ENCODE peak calls at places on chromosomes 12 and 14, in six cellular contexts. T is H9, C is neuronal stem cell, O is IMR-90, W is mesendoderm, Z is H1. A is an unnamed sample.
A peak's percentile ranks its signal among the peaks of the same experiment; 100 is the strongest.

GRCh38 chr14:84064756-84065155 is 1465.2 kb upstream of the FLRT2 start:
- DNase-seq in T (no peak), C (no peak), O (no peak), W (no peak), Z (no peak), A (no peak)

GRCh38 chr12:70661762-70662161 is 24.5 kb upstream of the PTPRB start:
- DNase-seq in T (no peak), C (no peak), O (peak; percentile 82), W (peak; percentile 48), Z (no peak), A (peak; percentile 56)

GRCh38 chr14:23569443-23570151 is 2.0 kb upstream of the AP1G2 start:
- DNase-seq in T (peak; percentile 81), C (no peak), O (no peak), W (peak; percentile 90), Z (no peak), A (no peak)

GRCh38 chr14:89435527-89436273 is 18.7 kb upstream of the FOXN3 start:
- DNase-seq in T (no peak), C (no peak), O (no peak), W (no peak), Z (no peak), A (no peak)

GRCh38 chr14:89188492-89188891 is 228.5 kb downstream of the FOXN3 start:
- DNase-seq in T (no peak), C (no peak), O (no peak), W (no peak), Z (no peak), A (no peak)

GRCh38 chr14:51504626-51505025 is 147.1 kb upstream of the FRMD6 start:
- DNase-seq in T (no peak), C (no peak), O (no peak), W (no peak), Z (no peak), A (no peak)

GRCh38 chr12:51826881-51827280 is 21.6 kb downstream of the FIGNL2 start:
- DNase-seq in T (no peak), C (no peak), O (no peak), W (no peak), Z (no peak), A (no peak)

GRCh38 chr14:29897181-29897580 is 30.5 kb downstream of the PRKD1 start:
- DNase-seq in T (no peak), C (no peak), O (no peak), W (no peak), Z (no peak), A (no peak)

GRCh38 chr12:130053641-130054040 is 108.6 kb upstream of the FZD10 start:
- DNase-seq in T (peak; percentile 67), C (peak; percentile 33), O (no peak), W (peak; percentile 46), Z (no peak), A (no peak)

GRCh38 chr12:1811948-1812291 is 8.4 kb upstream of the LRTM2 start:
- DNase-seq in T (no peak), C (no peak), O (no peak), W (no peak), Z (no peak), A (no peak)

GRCh38 chr12:10364839-10365681 is 24.8 kb downstream of the KLRK1 start:
- DNase-seq in T (peak; percentile 79), C (peak; percentile 21), O (peak; percentile 84), W (peak; percentile 93), Z (no peak), A (peak; percentile 94)

GRCh38 chr14:38972511-38972910 is 130.5 kb downstream of the SEC23A start:
- DNase-seq in T (no peak), C (no peak), O (no peak), W (no peak), Z (no peak), A (no peak)

GRCh38 chr12:38316391-38317129 is at the start of gene ALG10B:
- DNase-seq in T (peak; percentile 93), C (peak; percentile 93), O (peak; percentile 96), W (peak; percentile 97), Z (peak; percentile 81), A (peak; percentile 97)

GRCh38 chr12:120106151-120106550 is 10.4 kb downstream of the RAB35 start:
- DNase-seq in T (no peak), C (no peak), O (no peak), W (no peak), Z (no peak), A (no peak)

GRCh38 chr12:57139796-57140649 is 7.4 kb downstream of the LRP1-AS start:
- DNase-seq in T (no peak), C (no peak), O (peak; percentile 69), W (no peak), Z (no peak), A (no peak)

GRCh38 chr14:99522457-99522891 is 41.3 kb downstream of the CCNK start:
- DNase-seq in T (no peak), C (no peak), O (peak; percentile 78), W (peak; percentile 47), Z (no peak), A (peak; percentile 81)

GRCh38 chr14:104680806-104681688 is 8.4 kb upstream of the INF2 start:
- DNase-seq in T (no peak), C (no peak), O (peak; percentile 85), W (peak; percentile 59), Z (no peak), A (peak; percentile 91)

GRCh38 chr12:3152013-3152412 is 74.8 kb downstream of the TSPAN9 start:
- DNase-seq in T (peak; percentile 76), C (no peak), O (no peak), W (peak; percentile 92), Z (no peak), A (peak; percentile 42)

GRCh38 chr14:50599700-50600444 is 39.9 kb downstream of the ATL1 start:
- DNase-seq in T (no peak), C (peak; percentile 20), O (peak; percentile 60), W (peak; percentile 60), Z (no peak), A (peak; percentile 64)

GRCh38 chr12:15188136-15188535 is 33.1 kb downstream of the RERG start:
- DNase-seq in T (no peak), C (no peak), O (no peak), W (no peak), Z (no peak), A (no peak)

GRCh38 chr14:95774265-95775160 is 60.6 kb upstream of the TCL1A start:
- DNase-seq in T (peak; percentile 66), C (peak; percentile 57), O (peak; percentile 44), W (peak; percentile 73), Z (no peak), A (peak; percentile 9)

GRCh38 chr12:27733052-27733656 is 22.5 kb downstream of the MRPS35 start:
- DNase-seq in T (no peak), C (no peak), O (peak; percentile 52), W (peak; percentile 13), Z (no peak), A (peak; percentile 37)

GRCh38 chr14:91372680-91373495 is 44.7 kb downstream of the CCDC88C start:
- DNase-seq in T (no peak), C (no peak), O (no peak), W (no peak), Z (no peak), A (no peak)

GRCh38 chr12:75404231-75404630 is 13.3 kb downstream of the GLIPR1L2 start:
- DNase-seq in T (no peak), C (no peak), O (no peak), W (no peak), Z (no peak), A (no peak)

GRCh38 chr12:92702754-92703679 is at the start of gene PLEKHG7:
- DNase-seq in T (no peak), C (no peak), O (no peak), W (no peak), Z (no peak), A (no peak)

GRCh38 chr12:34591966-34592365 is 569.7 kb downstream of the ALG10 start:
- DNase-seq in T (no peak), C (no peak), O (no peak), W (no peak), Z (no peak), A (no peak)

GRCh38 chr12:97713217-97713616 is 250.6 kb downstream of the RMST start:
- DNase-seq in T (no peak), C (no peak), O (no peak), W (no peak), Z (no peak), A (no peak)

GRCh38 chr12:97711392-97711791 is 248.8 kb downstream of the RMST start:
- DNase-seq in T (no peak), C (no peak), O (no peak), W (no peak), Z (no peak), A (no peak)

GRCh38 chr12:97716356-97716755 is 253.8 kb downstream of the RMST start:
- DNase-seq in T (peak; percentile 40), C (peak; percentile 6), O (no peak), W (peak; percentile 62), Z (peak; percentile 13), A (peak; percentile 6)

DNA sequence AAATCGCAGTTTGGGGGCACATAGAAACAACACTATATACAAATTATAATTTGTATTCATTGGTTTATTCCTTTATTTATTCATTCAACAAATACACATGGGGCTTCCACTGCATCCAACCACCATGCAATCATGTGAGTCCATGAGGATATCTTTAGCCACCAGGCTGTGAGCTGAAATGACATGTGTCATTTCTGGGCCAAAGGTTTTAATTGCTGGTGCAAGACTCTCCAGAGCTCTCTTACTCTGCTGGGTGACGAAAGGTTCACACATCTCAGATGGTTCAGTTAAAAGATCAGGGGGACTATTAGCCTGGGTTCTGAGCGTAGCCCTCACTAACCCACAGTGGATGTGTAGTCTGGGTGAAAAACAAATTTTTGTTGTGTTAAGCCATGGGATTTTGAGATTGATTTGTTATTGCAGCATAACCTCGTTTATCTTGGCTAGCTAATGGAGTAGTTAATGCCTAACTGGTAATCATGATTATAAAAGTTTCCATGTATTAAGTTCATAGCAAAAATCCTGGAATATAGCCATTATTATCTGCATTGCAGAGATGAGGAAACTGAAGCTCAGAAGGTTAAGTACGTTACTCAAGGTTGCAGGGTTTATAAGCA is 251.5 kb downstream of the RMST start:
- DNase-seq in T (no peak), C (no peak), O (no peak), W (no peak), Z (no peak), A (no peak)
- H3K4me2 ChIP-seq in T (no peak overlapping the region), C (no peak overlapping the region), O (no peak overlapping the region), W (no peak overlapping the region), Z (no peak overlapping the region), A (no peak overlapping the region)

DNA sequence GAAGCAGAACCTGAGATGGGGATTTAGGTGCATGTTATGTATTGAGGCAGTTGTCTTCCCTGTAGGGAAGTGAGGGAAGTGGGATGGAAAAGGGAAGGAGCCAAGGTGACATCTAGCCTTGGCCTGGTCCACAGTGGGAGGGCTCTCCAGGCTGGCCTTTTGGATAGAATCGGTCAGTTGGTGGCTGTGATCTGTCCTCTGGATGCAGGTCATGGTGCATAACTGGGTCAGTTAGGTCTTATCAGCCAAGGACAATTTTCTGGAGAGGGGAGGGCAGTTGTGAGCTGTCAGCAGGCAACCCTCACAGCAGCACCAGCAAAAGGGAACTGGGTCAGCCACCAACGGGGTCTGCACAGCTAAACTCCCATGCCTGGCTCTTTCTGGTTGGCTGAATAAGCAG is 9.6 kb downstream of the SERPINA12 start:
- DNase-seq in T (no peak), C (no peak), O (no peak), W (no peak), Z (no peak), A (no peak)
- H2BK15ac ChIP-seq in T (no peak overlapping the region), C (no peak overlapping the region), O (no peak overlapping the region), W (no peak overlapping the region), Z (no peak overlapping the region), A (no peak overlapping the region)

GRCh38 chr14:94682736-94683135 is 70.5 kb downstream of the SERPINA3 start:
- DNase-seq in T (peak; percentile 8), C (no peak), O (no peak), W (no peak), Z (no peak), A (no peak)
- H3K4me2 ChIP-seq in T (no peak overlapping the region), C (no peak overlapping the region), O (no peak overlapping the region), W (no peak overlapping the region), Z (no peak overlapping the region), A (no peak overlapping the region)

GRCh38 chr14:69855180-69855817 is 23.9 kb upstream of the SMOC1 start:
- DNase-seq in T (no peak), C (no peak), O (no peak), W (no peak), Z (no peak), A (no peak)
- H2BK15ac ChIP-seq in T (no peak overlapping the region), C (no peak overlapping the region), O (no peak overlapping the region), W (no peak overlapping the region), Z (no peak overlapping the region), A (no peak overlapping the region)

A was measured in mesenchymal stem cell.